ENCODE peak calls at places on chromosomes 6 and 20, in nine cellular contexts. W is DND-41; Y is adrenal gland; X is A549; K is heart left ventricle; E is GM23338; D is CD8-positive, alpha-beta T cell; Q is breast epithelium; T is CD8-positive, alpha-beta memory T cell. V is an unnamed sample. For H3K4me1, the result is how much of the 10 kb centered on the place peaks cover.

GRCh38 chr6:139368661-139369060 is 5.8 kb downstream of the CITED2 start:
- DNase-seq in W (no peak), Y (no peak), X (no peak), K (no peak), E (peak), D (no peak), Q (no peak), T (no peak), V (no peak)

GRCh38 chr6:17157617-17158016 is 55.8 kb downstream of the STMND1 start:
- DNase-seq in W (no peak), Y (no peak), X (no peak), K (no peak), E (no peak), D (no peak), Q (no peak), T (no peak), V (no peak)

GRCh38 chr20:48660788-48661187 is 167.0 kb downstream of the PREX1 start:
- DNase-seq in W (no peak), Y (no peak), X (no peak), K (no peak), E (no peak), D (no peak), Q (no peak), T (no peak), V (no peak)

GRCh38 chr20:36893801-36894200 is 17.9 kb downstream of the TLDC2 start:
- DNase-seq in W (no peak), Y (no peak), X (no peak), K (no peak), E (no peak), D (no peak), Q (no peak), T (no peak), V (no peak)

GRCh38 chr6:37653933-37654565 is 43.6 kb downstream of the MDGA1 start:
- DNase-seq in W (peak), Y (no peak), X (peak), K (no peak), E (peak), D (peak), Q (no peak), T (no peak), V (no peak)

GRCh38 chr6:46756469-46757205 is 9.9 kb downstream of the ANKRD66 start:
- DNase-seq in W (no peak), Y (no peak), X (no peak), K (no peak), E (peak), D (no peak), Q (no peak), T (no peak), V (peak)

GRCh38 chr20:62588458-62589149 is 53.7 kb upstream of the SLCO4A1 start:
- DNase-seq in W (no peak), Y (no peak), X (no peak), K (no peak), E (no peak), D (no peak), Q (no peak), T (no peak), V (no peak)

GRCh38 chr20:8540466-8540865 is 408.4 kb downstream of the PLCB1 start:
- DNase-seq in W (no peak), Y (no peak), X (no peak), K (no peak), E (no peak), D (no peak), Q (no peak), T (no peak), V (no peak)

GRCh38 chr6:127864701-127865100 is 36.2 kb downstream of the THEMIS start:
- DNase-seq in W (no peak), Y (no peak), X (no peak), K (no peak), E (no peak), D (no peak), Q (no peak), T (no peak), V (no peak)

GRCh38 chr6:102641426-102641825 is 1247.9 kb downstream of the GRIK2 start:
- DNase-seq in W (no peak), Y (no peak), X (no peak), K (no peak), E (no peak), D (no peak), Q (no peak), T (no peak), V (no peak)

GRCh38 chr6:123841067-123841896 is 37.6 kb downstream of the NKAIN2 start:
- DNase-seq in W (no peak), Y (no peak), X (no peak), K (no peak), E (no peak), D (no peak), Q (no peak), T (no peak), V (no peak)

GRCh38 chr6:132084811-132085509 is 133.8 kb upstream of the CCN2 start:
- DNase-seq in W (no peak), Y (no peak), X (peak), K (no peak), E (no peak), D (no peak), Q (no peak), T (no peak), V (peak)

GRCh38 chr6:53873922-53874321 is 79.1 kb downstream of the LRRC1 start:
- DNase-seq in W (no peak), Y (no peak), X (no peak), K (no peak), E (no peak), D (no peak), Q (no peak), T (no peak), V (no peak)

GRCh38 chr6:31037692-31038091 is 27.4 kb downstream of the MUC22 start:
- DNase-seq in W (no peak), Y (no peak), X (no peak), K (no peak), E (no peak), D (no peak), Q (no peak), T (no peak), V (no peak)

GRCh38 chr6:8066108-8066507 is 1.9 kb upstream of the BLOC1S5 start:
- DNase-seq in W (no peak), Y (no peak), X (no peak), K (no peak), E (peak), D (no peak), Q (no peak), T (no peak), V (no peak)

GRCh38 chr20:32570401-32571190 is 14.5 kb downstream of the NOL4L start:
- DNase-seq in W (no peak), Y (no peak), X (no peak), K (no peak), E (peak), D (no peak), Q (no peak), T (no peak), V (no peak)

GRCh38 chr6:1792989-1793388 is 183.3 kb downstream of the FOXC1 start:
- DNase-seq in W (peak), Y (no peak), X (peak), K (no peak), E (peak), D (no peak), Q (no peak), T (no peak), V (no peak)

GRCh38 chr6:138577151-138577915 is 78.0 kb upstream of the NHSL1 start:
- DNase-seq in W (peak), Y (no peak), X (no peak), K (no peak), E (no peak), D (no peak), Q (no peak), T (no peak), V (peak)

GRCh38 chr6:147986891-147987290 is 355.7 kb upstream of the SASH1 start:
- DNase-seq in W (no peak), Y (no peak), X (no peak), K (no peak), E (no peak), D (no peak), Q (no peak), T (no peak), V (peak)

GRCh38 chr6:140504776-140505175 is 1130.3 kb upstream of the CITED2 start:
- DNase-seq in W (no peak), Y (no peak), X (no peak), K (no peak), E (no peak), D (no peak), Q (no peak), T (no peak), V (no peak)

GRCh38 chr6:18823782-18824386 is 436.7 kb downstream of the RNF144B start:
- DNase-seq in W (peak), Y (no peak), X (peak), K (no peak), E (peak), D (no peak), Q (no peak), T (no peak), V (peak)

GRCh38 chr6:33205172-33206026 is 944 bp downstream of the HSD17B8 start:
- DNase-seq in W (peak), Y (no peak), X (peak), K (no peak), E (peak), D (no peak), Q (no peak), T (peak), V (no peak)

GRCh38 chr6:33204415-33205171 is at the start of gene HSD17B8:
- DNase-seq in W (peak), Y (peak), X (peak), K (peak), E (peak), D (peak), Q (peak), T (peak), V (peak)

GRCh38 chr6:33206864-33207568 is 1.3 kb upstream of the RING1 start:
- DNase-seq in W (no peak), Y (peak), X (no peak), K (no peak), E (peak), D (no peak), Q (no peak), T (no peak), V (no peak)

GRCh38 chr6:33207569-33208088 is 671 bp upstream of the RING1 start:
- DNase-seq in W (no peak), Y (peak), X (peak), K (no peak), E (peak), D (no peak), Q (peak), T (no peak), V (peak)

GRCh38 chr6:33206027-33206863 is 1.8 kb downstream of the HSD17B8 start:
- DNase-seq in W (no peak), Y (no peak), X (no peak), K (no peak), E (no peak), D (no peak), Q (no peak), T (no peak), V (no peak)
- H3K4me1 ChIP-seq in W (half or more), Y (under half), X (under half), K (under half), E (under half), D (half or more), Q (under half), T (half or more), V (under half)

DNA sequence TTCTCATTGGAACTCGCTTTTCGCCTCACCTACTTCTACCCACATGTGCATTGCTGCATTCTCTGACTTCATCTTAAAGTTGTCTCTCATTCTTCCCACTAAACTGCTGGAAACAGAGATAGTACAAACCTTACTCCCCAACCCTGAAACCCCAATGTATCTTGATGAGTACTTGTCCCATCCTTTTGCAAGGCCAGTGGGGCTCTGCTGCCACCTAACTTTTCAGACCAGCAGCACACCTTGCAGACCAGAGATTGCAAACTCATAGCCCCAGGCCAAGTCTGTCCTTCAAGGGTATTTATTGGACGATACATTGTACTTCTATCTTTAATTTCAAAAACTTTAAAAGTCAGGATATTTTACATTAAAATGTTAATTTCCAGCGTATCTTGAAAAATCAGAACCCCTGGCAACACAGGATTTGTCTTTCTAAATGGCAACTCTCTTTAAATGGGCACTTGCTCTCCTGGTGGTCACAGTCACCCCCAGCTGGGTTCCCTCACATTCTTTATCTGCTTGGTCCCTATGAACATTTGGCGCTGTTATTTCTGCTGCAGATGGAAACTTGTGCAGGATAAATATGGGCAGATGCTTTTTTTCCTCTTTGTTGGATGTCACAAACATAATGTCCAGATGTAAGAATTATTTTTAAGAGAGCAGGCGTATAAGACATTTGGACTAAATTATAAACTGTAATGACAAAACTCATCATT is 83.9 kb downstream of the SOD2 start:
- DNase-seq in W (no peak), Y (no peak), X (peak), K (no peak), E (peak), D (no peak), Q (no peak), T (no peak), V (no peak)
- H3K4me3 ChIP-seq in W (no peak), Y (no peak), X (no peak), K (no peak), E (no peak), D (no peak), Q (no peak), T (no peak), V (no peak)

DNA sequence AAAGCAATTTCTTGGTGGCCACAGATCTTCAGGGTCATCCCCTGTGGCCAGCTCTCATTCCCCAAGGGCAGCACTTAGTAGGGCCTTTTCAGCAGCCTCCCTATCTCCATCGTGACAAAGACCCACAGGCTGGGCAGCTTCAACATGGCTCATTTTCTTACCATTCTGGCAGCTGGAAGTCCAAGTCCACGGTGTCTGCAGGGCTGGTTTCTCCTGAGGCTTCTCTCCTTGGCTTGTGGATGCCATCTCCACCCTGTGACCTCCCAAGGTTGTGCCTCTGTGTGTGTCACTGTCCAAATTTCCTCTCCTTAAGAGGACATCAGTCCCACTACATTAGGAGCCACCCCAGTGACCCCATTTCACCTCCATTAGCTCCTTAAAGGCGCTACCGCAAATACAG is 161.7 kb downstream of the CDH4 start:
- DNase-seq in W (no peak), Y (no peak), X (no peak), K (no peak), E (no peak), D (no peak), Q (no peak), T (no peak), V (no peak)
- H3K4me1 ChIP-seq in W (under half), Y (under half), X (under half), K (under half), E (under half), D (under half), Q (under half), T (under half), V (under half)

DNA sequence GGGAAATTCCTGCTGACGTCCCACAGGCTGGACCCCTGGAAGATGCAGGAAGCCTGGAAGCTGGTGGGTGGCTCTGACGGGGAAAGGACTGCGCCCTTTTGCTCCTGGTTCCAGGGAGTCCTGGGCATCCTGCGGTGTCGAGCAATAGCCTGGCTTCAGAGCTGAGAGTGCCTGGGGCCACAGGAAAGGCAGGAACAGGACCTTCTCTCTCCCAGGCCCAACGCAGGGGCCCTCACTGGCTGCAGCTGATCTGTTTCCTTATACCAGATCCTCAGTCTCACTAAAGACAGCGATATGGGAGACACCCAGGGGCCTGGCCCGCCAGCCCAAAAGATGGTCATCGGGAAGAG is 1.4 kb downstream of the B3GALT4 start:
- DNase-seq in W (no peak), Y (no peak), X (no peak), K (no peak), E (no peak), D (no peak), Q (no peak), T (no peak), V (no peak)
- H3K4me3 ChIP-seq in W (no peak), Y (no peak), X (no peak), K (peak), E (peak), D (peak), Q (no peak), T (peak), V (no peak)

DNA sequence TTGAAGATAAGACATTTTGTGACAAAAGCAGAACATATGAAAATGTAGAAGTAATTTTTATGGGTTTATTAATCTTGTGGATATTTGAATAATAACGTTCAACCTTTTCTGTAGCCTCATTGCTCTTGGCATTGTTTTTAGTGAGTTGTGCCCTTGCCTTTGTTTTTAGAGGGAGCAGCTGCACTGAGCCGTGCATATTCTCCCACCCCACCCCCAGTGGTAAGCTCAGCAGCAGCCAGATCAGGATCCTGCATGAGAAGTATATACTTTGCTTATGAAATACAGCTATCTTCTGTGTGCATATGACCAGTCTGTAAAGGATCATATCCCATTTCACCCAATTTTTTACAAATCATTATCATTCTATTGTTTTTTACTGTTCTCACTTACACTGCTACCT is 184.2 kb downstream of the COL9A1 start:
- DNase-seq in W (no peak), Y (no peak), X (no peak), K (no peak), E (no peak), D (no peak), Q (no peak), T (no peak), V (no peak)
- H3K4me1 ChIP-seq in W (under half), Y (under half), X (under half), K (under half), E (under half), D (under half), Q (under half), T (under half), V (under half)

GRCh38 chr6:141641951-141642350 is 490.8 kb upstream of the GJE1 start:
- DNase-seq in W (no peak), Y (no peak), X (no peak), K (no peak), E (no peak), D (no peak), Q (no peak), T (no peak), V (no peak)
- H3K4me3 ChIP-seq in W (no peak), Y (no peak), X (no peak), K (no peak), E (no peak), D (no peak), Q (no peak), T (no peak), V (no peak)

DNA sequence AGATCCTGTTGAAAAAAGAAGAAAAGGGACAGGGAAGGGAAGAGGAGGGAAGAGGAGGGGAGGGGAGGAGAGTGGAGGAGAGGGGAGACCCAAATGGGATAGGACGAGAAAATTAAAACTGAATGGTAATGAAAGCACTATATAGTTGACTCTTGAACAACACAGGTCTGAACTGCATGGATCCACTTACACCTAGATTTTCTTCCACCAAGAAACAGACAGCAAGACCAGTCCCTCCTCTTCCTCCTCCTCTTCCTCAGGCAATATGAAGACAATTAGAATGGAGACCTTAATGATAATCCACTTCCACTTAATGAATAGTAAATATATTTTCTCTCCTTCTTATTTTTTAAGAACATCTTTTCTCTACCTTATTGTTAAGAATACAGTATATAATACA is 113.5 kb downstream of the EPB41L2 start:
- DNase-seq in W (no peak), Y (no peak), X (no peak), K (no peak), E (no peak), D (no peak), Q (no peak), T (no peak), V (no peak)
- H3K4me1 ChIP-seq in W (under half), Y (under half), X (under half), K (under half), E (under half), D (under half), Q (under half), T (under half), V (under half)